ENCODE peak calls at places on chromosome 12, in four cellular contexts. M is CD4-positive, alpha-beta T cell; V is GM12865; O is lung. Q is an unnamed sample.
A peak's percentile ranks its signal among the peaks of the same experiment; 100 is the strongest.

GRCh38 chr12:52909796-52910195 is 4.9 kb upstream of the KRT8 start:
- DNase-seq in M (no peak), O (no peak), V (no peak), Q (no peak)

GRCh38 chr12:89384050-89384749 is 31.9 kb upstream of the DUSP6 start:
- DNase-seq in O (peak; percentile 42), M (no peak), V (no peak), Q (peak; percentile 72)

GRCh38 chr12:126966498-126966897 is 1300.5 kb upstream of the TMEM132C start:
- DNase-seq in V (no peak), M (no peak), O (no peak), Q (no peak)

GRCh38 chr12:1619599-1619998 is 9.4 kb upstream of the WNT5B start:
- DNase-seq in O (no peak), M (no peak), V (peak; percentile 71), Q (peak; percentile 95)

GRCh38 chr12:113239811-113240331 is 18.6 kb downstream of the TPCN1 start:
- DNase-seq in V (no peak), M (no peak), O (no peak), Q (no peak)

GRCh38 chr12:64800640-64801039 is 23.8 kb upstream of the TBC1D30 start:
- DNase-seq in O (no peak), V (peak; percentile 62), M (no peak), Q (no peak)

GRCh38 chr12:19613051-19613535 is 173.8 kb downstream of the AEBP2 start:
- DNase-seq in V (no peak), M (no peak), O (no peak), Q (no peak)

GRCh38 chr12:28882444-28882843 is 266.6 kb upstream of the FAR2 start:
- DNase-seq in V (no peak), M (no peak), O (no peak), Q (no peak)

GRCh38 chr12:22262309-22262708 is 72.2 kb downstream of the ST8SIA1 start:
- DNase-seq in V (no peak), O (no peak), M (no peak), Q (no peak)

GRCh38 chr12:82682326-82682725 is 4.4 kb upstream of the TMTC2 start:
- DNase-seq in M (no peak), O (no peak), V (no peak), Q (no peak)

GRCh38 chr12:22543246-22544037 is 900 bp downstream of the C2CD5 start:
- DNase-seq in V (peak; percentile 83), O (peak; percentile 61), M (peak; percentile 35), Q (peak; percentile 52)

GRCh38 chr12:132608231-132609171 is 1.9 kb downstream of the LRCOL1 start:
- DNase-seq in V (no peak), O (no peak), M (no peak), Q (no peak)

GRCh38 chr12:74780458-74781241 is 243.0 kb downstream of the ATXN7L3B start:
- DNase-seq in M (no peak), O (no peak), V (no peak), Q (no peak)

GRCh38 chr12:58633479-58633878 is 286.8 kb downstream of the LRIG3 start:
- DNase-seq in O (no peak), M (no peak), V (no peak), Q (no peak)

GRCh38 chr12:80413462-80413861 is 30.6 kb upstream of the PTPRQ start:
- DNase-seq in V (no peak), O (no peak), M (no peak), Q (no peak)

GRCh38 chr12:34402899-34403705 is 380.8 kb downstream of the ALG10 start:
- DNase-seq in M (peak; percentile 0), V (no peak), O (peak; percentile 27), Q (no peak)

GRCh38 chr12:7782055-7782454 is 7.1 kb upstream of the NANOG start:
- DNase-seq in O (no peak), V (no peak), M (no peak), Q (no peak)

GRCh38 chr12:7781274-7781673 is 7.9 kb upstream of the NANOG start:
- DNase-seq in V (no peak), O (no peak), M (no peak), Q (no peak)
- TF ChIP-seq CTCF in V (no peak), O (no peak), M (no peak), Q (no peak)

GRCh38 chr12:323507-323906 is 60.9 kb upstream of the SLC6A13 start:
- DNase-seq in M (no peak), V (no peak), O (no peak), Q (no peak)

GRCh38 chr12:325886-326285 is 63.2 kb downstream of the KDM5A start:
- DNase-seq in V (no peak), M (no peak), O (no peak), Q (no peak)

GRCh38 chr12:319116-319515 is 56.5 kb upstream of the SLC6A13 start:
- DNase-seq in O (no peak), V (no peak), M (no peak), Q (no peak)

DNA sequence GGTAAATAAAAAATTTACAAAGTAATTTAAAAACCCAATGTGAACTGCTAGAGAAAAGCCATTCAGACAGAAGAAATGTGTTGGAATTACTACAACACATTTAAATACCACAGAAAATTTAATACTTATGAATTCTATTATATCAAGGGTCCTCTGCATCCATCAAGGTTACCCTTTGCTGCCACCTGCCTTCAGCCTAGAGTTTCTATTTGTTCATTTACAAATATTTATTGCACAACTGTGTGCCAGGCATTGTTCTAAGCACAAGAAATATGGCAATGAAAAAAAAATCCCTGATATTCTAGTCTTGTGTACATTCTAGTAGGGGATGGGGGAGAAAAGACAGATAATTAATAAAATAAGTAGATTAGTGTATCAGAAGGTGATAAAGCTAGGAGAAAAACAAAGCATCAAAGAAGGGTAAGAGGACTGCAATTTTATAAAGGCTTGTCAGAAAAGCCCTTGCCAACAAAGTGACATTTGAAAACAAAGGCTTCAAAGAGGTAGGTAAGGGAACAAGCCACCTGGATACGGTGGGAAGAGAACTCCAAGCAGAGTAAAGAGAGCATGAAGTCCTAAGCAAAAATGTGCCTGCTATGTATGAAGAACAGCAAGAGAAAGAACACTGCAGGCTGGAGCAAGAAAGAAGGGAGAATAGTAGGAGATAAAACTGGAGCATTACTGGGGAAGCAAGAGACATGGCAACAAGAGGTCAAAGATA is 59.1 kb upstream of the SLC6A13 start:
- DNase-seq in O (no peak), V (no peak), M (no peak), Q (no peak)
- TF ChIP-seq CTCF in O (no peak), V (no peak), M (no peak), Q (no peak)

GRCh38 chr12:122117979-122118378 is 39.4 kb downstream of the MLXIP start:
- DNase-seq in M (no peak), V (no peak), O (no peak), Q (no peak)

GRCh38 chr12:122121341-122122192 is 43.0 kb downstream of the MLXIP start:
- DNase-seq in O (no peak), V (no peak), M (no peak), Q (no peak)

GRCh38 chr12:122111070-122111750 is 32.7 kb downstream of the MLXIP start:
- DNase-seq in V (no peak), O (no peak), M (no peak), Q (no peak)

DNA sequence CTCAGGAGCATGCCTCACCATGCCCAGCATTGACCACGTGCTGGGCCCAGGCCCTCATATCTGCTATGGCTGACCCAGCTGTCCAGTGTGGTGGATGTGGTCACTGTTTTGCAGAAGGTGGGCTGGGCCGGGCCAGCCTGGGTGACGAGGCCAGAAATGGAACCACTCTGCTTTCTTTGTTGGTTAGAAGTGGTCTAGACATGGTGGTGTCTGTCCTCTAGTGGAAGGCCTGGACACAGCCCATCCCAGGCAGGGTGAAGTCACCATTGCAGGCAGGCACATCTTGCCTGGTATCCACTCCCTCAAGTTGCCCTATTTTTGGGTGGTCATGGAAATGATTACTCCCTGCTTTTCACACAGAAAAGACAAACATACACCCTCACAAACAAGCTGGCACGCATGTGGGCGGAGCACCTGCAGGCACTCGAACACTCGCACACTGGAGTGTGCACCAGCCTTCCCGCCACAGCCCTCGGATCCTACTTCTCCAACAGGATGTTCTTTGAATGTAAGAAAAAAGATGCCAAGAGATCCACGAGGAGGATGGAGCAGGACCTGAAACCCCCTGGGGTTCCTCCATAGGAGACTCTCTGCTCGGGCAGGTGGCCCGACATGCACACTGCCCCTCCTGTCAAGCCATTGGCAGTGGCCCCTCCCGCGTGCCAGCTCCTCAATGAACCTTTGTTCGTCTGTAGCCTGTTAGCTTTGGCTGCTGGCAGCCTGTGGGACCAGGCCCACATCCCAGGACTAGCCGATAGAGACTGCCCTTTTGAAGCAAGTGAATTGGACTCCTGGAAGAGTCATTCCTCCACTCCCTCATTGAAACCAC is 38.4 kb downstream of the MLXIP start:
- DNase-seq in O (no peak), M (no peak), V (no peak), Q (no peak)
- TF ChIP-seq CTCF in O (no peak), M (no peak), V (peak; percentile 3), Q (no peak)

GRCh38 chr12:8677362-8677761 is 14.7 kb upstream of the MFAP5 start:
- DNase-seq in V (no peak), M (no peak), O (no peak), Q (no peak)

GRCh38 chr12:8676651-8677050 is 14.0 kb upstream of the MFAP5 start:
- DNase-seq in O (no peak), M (no peak), V (no peak), Q (no peak)

GRCh38 chr12:8680533-8680932 is 17.3 kb upstream of the RIMKLB start:
- DNase-seq in O (no peak), M (no peak), V (no peak), Q (no peak)

GRCh38 chr12:8678661-8679111 is 16.1 kb upstream of the MFAP5 start:
- DNase-seq in M (no peak), O (no peak), V (no peak), Q (no peak)

GRCh38 chr12:8681129-8681902 is 16.5 kb upstream of the RIMKLB start:
- DNase-seq in O (peak; percentile 34), V (no peak), M (no peak), Q (no peak)
- TF ChIP-seq CTCF in O (no peak), V (no peak), M (no peak), Q (no peak)

DNA sequence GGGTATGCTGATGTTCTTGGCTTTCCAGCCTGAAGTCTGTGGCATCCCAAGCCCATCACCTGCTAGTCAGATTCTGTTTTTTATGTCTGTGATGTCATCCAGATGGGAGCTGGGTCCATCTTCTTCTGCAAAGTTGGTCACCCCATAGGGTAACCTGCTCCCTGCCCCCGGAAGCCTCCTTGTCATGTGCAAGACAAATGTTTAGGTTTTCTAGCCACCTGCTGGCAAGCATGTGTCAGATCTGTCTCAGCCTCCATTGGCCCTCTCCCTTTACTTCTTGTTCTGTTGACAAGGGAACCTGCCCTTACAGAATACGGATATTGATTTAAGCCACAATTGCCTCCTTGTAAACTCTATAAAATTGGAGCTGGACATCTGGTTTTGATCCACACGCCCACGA is 7.4 kb downstream of the NTF3 start:
- DNase-seq in M (no peak), O (no peak), V (no peak), Q (no peak)
- TF ChIP-seq CTCF in M (no peak), O (no peak), V (no peak), Q (no peak)

GRCh38 chr12:91331371-91331770 is 148.8 kb upstream of the DCN start:
- DNase-seq in M (no peak), O (no peak), V (no peak), Q (no peak)

GRCh38 chr12:91335724-91336123 is 153.1 kb upstream of the DCN start:
- DNase-seq in V (no peak), M (no peak), O (no peak), Q (no peak)

GRCh38 chr12:91333966-91334365 is 151.3 kb upstream of the DCN start:
- DNase-seq in V (no peak), O (no peak), M (no peak), Q (no peak)

GRCh38 chr12:91327889-91328288 is 145.3 kb upstream of the DCN start:
- DNase-seq in V (no peak), O (no peak), M (no peak), Q (no peak)

GRCh38 chr12:91332305-91332704 is 149.7 kb upstream of the DCN start:
- DNase-seq in M (no peak), O (no peak), V (no peak), Q (no peak)
- TF ChIP-seq CTCF in M (no peak), O (no peak), V (no peak), Q (no peak)

Q was measured in HL-60.